ENCODE peak calls at places on chromosomes 16 and 17, in six cellular contexts. G is endothelial cell; P is Right ventricle myocardium superior; Z is activated CD4-positive, alpha-beta T cell treated with anti-CD3 and anti-CD28 coated beads for 24 hours; V is neural crest cell; D is H54. K is an unnamed sample.

GRCh38 chr17:58156839-58157803 is 8.9 kb downstream of the OR4D1 start:
- DNase-seq in V (peak; percentile 41), D (no peak), P (peak; percentile 52), Z (peak; percentile 23), G (peak; percentile 43), K (no peak)

GRCh38 chr17:632551-632950 is 82.1 kb downstream of the VPS53 start:
- DNase-seq in P (no peak), V (no peak), G (no peak), Z (no peak), D (no peak), K (no peak)

GRCh38 chr17:52138752-52139151 is 19.8 kb downstream of the CA10 start:
- DNase-seq in Z (no peak), V (no peak), G (no peak), D (no peak), P (no peak), K (no peak)

GRCh38 chr16:3793161-3793576 is 75.8 kb upstream of the TRAP1 start:
- DNase-seq in P (no peak), Z (no peak), G (no peak), D (no peak), V (no peak), K (no peak)

GRCh38 chr17:3511841-3512511 is 36.2 kb downstream of the ASPA start:
- DNase-seq in Z (no peak), V (no peak), D (no peak), G (no peak), P (no peak), K (no peak)

GRCh38 chr17:43927101-43927935 is 15.0 kb downstream of the PPY start:
- DNase-seq in G (no peak), P (peak; percentile 47), Z (no peak), V (no peak), D (no peak), K (no peak)

GRCh38 chr17:44781553-44782348 is 23.0 kb downstream of the ADAM11 start:
- DNase-seq in Z (no peak), V (no peak), G (no peak), P (peak; percentile 75), D (no peak), K (no peak)

GRCh38 chr17:1227917-1228751 is 42.1 kb upstream of the BHLHA9 start:
- DNase-seq in G (no peak), Z (no peak), V (no peak), P (peak; percentile 73), D (no peak), K (no peak)

GRCh38 chr17:19398301-19399181 is 11.6 kb upstream of the MFAP4 start:
- DNase-seq in V (no peak), P (peak; percentile 82), G (no peak), Z (no peak), D (no peak), K (no peak)

GRCh38 chr16:19898924-19899604 is 14.4 kb upstream of the GPRC5B start:
- DNase-seq in G (peak; percentile 74), P (no peak), Z (peak; percentile 28), D (no peak), V (peak; percentile 75), K (no peak)

GRCh38 chr16:55922662-55923061 is 47.5 kb upstream of the CES5A start:
- DNase-seq in V (no peak), Z (no peak), P (no peak), D (no peak), G (no peak), K (no peak)

GRCh38 chr17:40646791-40647548 is 648 bp downstream of the SMARCE1 start:
- DNase-seq in V (peak; percentile 32), P (peak; percentile 40), D (no peak), Z (no peak), G (peak; percentile 46), K (no peak)

GRCh38 chr17:73211745-73212144 is 18.9 kb downstream of the COG1 start:
- DNase-seq in Z (peak; percentile 23), P (no peak), G (no peak), V (no peak), D (no peak), K (no peak)

GRCh38 chr16:48123104-48123788 is 32.5 kb downstream of the ABCC12 start:
- DNase-seq in Z (peak; percentile 39), G (no peak), V (no peak), P (no peak), D (peak; percentile 89), K (peak; percentile 90)

GRCh38 chr16:12682441-12682840 is 121.2 kb downstream of the CPPED1 start:
- DNase-seq in D (no peak), P (no peak), G (no peak), Z (no peak), V (no peak), K (no peak)

GRCh38 chr16:31876955-31877828 is 3.6 kb downstream of the ZNF267 start:
- DNase-seq in Z (no peak), V (no peak), G (no peak), P (no peak), D (peak; percentile 51), K (peak; percentile 98)